ENCODE peak calls at places on chromosome 15, in seven cellular contexts. K is hepatic stellate cell; C is cardiac fibroblast; S is activated naive CD4-positive, alpha-beta T cell treated with anti-CD3 and anti-CD28 coated beads, Interleukin-2, amount 10 ng/mL, durations not matched to agents 7 days and 5 days; O is NB4; A is left lung; E is EL. N is an unnamed sample.

GRCh38 chr15:68271854-68272471 is 5.6 kb upstream of the FEM1B start:
- DNase-seq in K (peak; percentile 67), C (peak; percentile 50), S (no peak), O (no peak), A (no peak), E (peak; percentile 94), N (no peak)

GRCh38 chr15:99247063-99247462 is 2.3 kb downstream of the TTC23 start:
- DNase-seq in K (no peak), C (no peak), S (no peak), O (no peak), A (no peak), E (no peak), N (no peak)

GRCh38 chr15:33780011-33780768 is 188.1 kb upstream of the CHRM5 start:
- DNase-seq in K (no peak), C (no peak), S (no peak), O (no peak), A (no peak), E (no peak), N (no peak)

GRCh38 chr15:64682255-64682654 is 93.1 kb downstream of the RBPMS2 start:
- DNase-seq in K (no peak), C (no peak), S (no peak), O (no peak), A (no peak), E (no peak), N (no peak)

GRCh38 chr15:89087066-89087829 is 1.0 kb upstream of the ABHD2 start:
- DNase-seq in K (no peak), C (no peak), S (no peak), O (no peak), A (no peak), E (no peak), N (no peak)

GRCh38 chr15:31452595-31453557 is 126.2 kb downstream of the KLF13 start:
- DNase-seq in K (no peak), C (no peak), S (peak; percentile 18), O (no peak), A (no peak), E (no peak), N (no peak)

GRCh38 chr15:61974759-61975158 is 85.5 kb downstream of the VPS13C start:
- DNase-seq in K (no peak), C (peak; percentile 1), S (no peak), O (no peak), A (no peak), E (no peak), N (no peak)

GRCh38 chr15:85781099-85781498 is 13.6 kb downstream of the KLHL25 start:
- DNase-seq in K (no peak), C (no peak), S (no peak), O (no peak), A (no peak), E (no peak), N (no peak)

GRCh38 chr15:78641876-78642275 is 866 bp upstream of the CHRNB4 start:
- DNase-seq in K (no peak), C (no peak), S (no peak), O (no peak), A (no peak), E (no peak), N (no peak)

GRCh38 chr15:90819390-90819789 is 49.0 kb upstream of the FURIN start:
- DNase-seq in K (no peak), C (no peak), S (no peak), O (peak; percentile 49), A (no peak), E (no peak), N (peak; percentile 38)

GRCh38 chr15:100592898-100593297 is 9.1 kb downstream of the LINS1 start:
- DNase-seq in K (no peak), C (no peak), S (peak; percentile 24), O (no peak), A (no peak), E (peak; percentile 46), N (no peak)

GRCh38 chr15:93071469-93071891 is 17.5 kb downstream of the RGMA start:
- DNase-seq in K (no peak), C (peak; percentile 62), S (no peak), O (no peak), A (no peak), E (no peak), N (no peak)

GRCh38 chr15:47824185-47824584 is 106.9 kb downstream of the SEMA6D start:
- DNase-seq in K (no peak), C (no peak), S (no peak), O (no peak), A (no peak), E (no peak), N (no peak)

GRCh38 chr15:73375755-73376305 is 7.1 kb upstream of the HCN4 start:
- DNase-seq in K (no peak), C (no peak), S (no peak), O (no peak), A (no peak), E (no peak), N (no peak)

GRCh38 chr15:56250626-56251025 is 6.9 kb upstream of the RFX7 start:
- DNase-seq in K (no peak), C (no peak), S (no peak), O (no peak), A (no peak), E (no peak), N (no peak)